ENCODE peak calls at places on chromosomes 7 and 10, in five cellular contexts. G, H, X, F and W are unnamed samples.

GRCh38 chr7:153190452-153190851 is 430.9 kb downstream of the ACTR3B start:
- DNase-seq in F (no peak), G (no peak), X (no peak), H (no peak), W (no peak)

GRCh38 chr10:49652416-49653385 is 26.8 kb upstream of the C10orf53 start:
- DNase-seq in X (no peak), G (no peak), H (no peak), F (peak; percentile 81), W (no peak)

GRCh38 chr7:148437043-148437442 is 153.5 kb upstream of the C7orf33 start:
- DNase-seq in X (no peak), G (no peak), H (no peak), F (no peak), W (no peak)

GRCh38 chr10:49629286-49629915 is 15.6 kb downstream of the CHAT start:
- DNase-seq in F (peak; percentile 50), H (no peak), G (no peak), X (no peak), W (no peak)

GRCh38 chr10:97336942-97337719 is 2.6 kb upstream of the FRAT2 start:
- DNase-seq in F (peak; percentile 87), X (no peak), G (no peak), H (no peak), W (no peak)

GRCh38 chr7:139542308-139543151 is 19.0 kb downstream of the CLEC2L start:
- DNase-seq in H (no peak), G (no peak), F (no peak), X (no peak), W (no peak)

GRCh38 chr7:26279405-26279804 is 12.3 kb upstream of the SNX10 start:
- DNase-seq in F (peak; percentile 3), H (no peak), X (no peak), G (no peak), W (no peak)

GRCh38 chr10:87545783-87546182 is 41.1 kb downstream of the MINPP1 start:
- DNase-seq in H (no peak), X (no peak), F (no peak), G (no peak), W (no peak)

GRCh38 chr10:99534939-99535763 is 2.4 kb downstream of the NKX2-3 start:
- DNase-seq in X (no peak), F (no peak), H (no peak), G (peak; percentile 20), W (no peak)

GRCh38 chr7:37833107-37833817 is 15.1 kb upstream of the NME8 start:
- DNase-seq in X (no peak), F (no peak), G (peak; percentile 67), H (no peak), W (peak; percentile 7)

GRCh38 chr7:98223898-98224700 is 12.9 kb downstream of the BHLHA15 start:
- DNase-seq in F (no peak), H (no peak), G (no peak), X (no peak), W (no peak)

GRCh38 chr7:93461350-93461749 is 113.2 kb downstream of the CALCR start:
- DNase-seq in G (no peak), X (no peak), F (no peak), H (no peak), W (no peak)

GRCh38 chr10:23694446-23694920 is 255.6 kb downstream of the OTUD1 start:
- DNase-seq in F (no peak), G (no peak), H (no peak), X (no peak), W (no peak)

GRCh38 chr7:109696723-109697122 is 1127.0 kb downstream of the DNAJB9 start:
- DNase-seq in H (no peak), G (no peak), F (no peak), X (no peak), W (no peak)

GRCh38 chr7:157138424-157139141 is at the start of gene UBE3C:
- DNase-seq in F (peak; percentile 97), H (peak; percentile 96), X (peak; percentile 75), G (peak; percentile 93), W (peak; percentile 76)
- H3K4me3 ChIP-seq in F (peak within 1 kb of the TSS; percentile 83), H (peak within 1 kb of the TSS; percentile 82), X (peak within 1 kb of the TSS; percentile 85), G (peak within 1 kb of the TSS; percentile 71), W (peak within 1 kb of the TSS; percentile 91)

DNA sequence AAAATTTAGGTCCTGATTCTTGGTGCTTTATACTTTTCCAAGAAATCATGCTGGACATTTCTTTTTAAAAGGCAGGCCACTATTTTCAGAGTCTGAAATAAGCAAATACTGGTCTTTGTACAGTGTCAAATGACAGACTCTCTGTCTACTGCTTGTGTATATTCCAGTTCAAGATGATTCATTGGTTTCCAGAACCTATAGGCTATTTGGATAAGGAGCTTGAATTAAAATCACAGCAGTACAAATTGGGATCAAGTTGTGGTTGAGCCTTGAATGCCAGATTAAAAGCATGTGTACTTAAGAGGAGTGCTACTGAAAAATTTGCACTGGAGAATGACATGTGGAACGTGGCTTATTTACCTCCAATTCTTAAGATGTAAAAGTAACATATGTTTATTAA is 10.7 kb downstream of the KMT2E start:
- DNase-seq in X (peak; percentile 61), F (no peak), G (peak; percentile 40), H (no peak), W (peak; percentile 29)
- H3K4me3 ChIP-seq in X (no peak overlapping the region), F (no peak overlapping the region), G (no peak overlapping the region), H (no peak overlapping the region), W (no peak overlapping the region)

DNA sequence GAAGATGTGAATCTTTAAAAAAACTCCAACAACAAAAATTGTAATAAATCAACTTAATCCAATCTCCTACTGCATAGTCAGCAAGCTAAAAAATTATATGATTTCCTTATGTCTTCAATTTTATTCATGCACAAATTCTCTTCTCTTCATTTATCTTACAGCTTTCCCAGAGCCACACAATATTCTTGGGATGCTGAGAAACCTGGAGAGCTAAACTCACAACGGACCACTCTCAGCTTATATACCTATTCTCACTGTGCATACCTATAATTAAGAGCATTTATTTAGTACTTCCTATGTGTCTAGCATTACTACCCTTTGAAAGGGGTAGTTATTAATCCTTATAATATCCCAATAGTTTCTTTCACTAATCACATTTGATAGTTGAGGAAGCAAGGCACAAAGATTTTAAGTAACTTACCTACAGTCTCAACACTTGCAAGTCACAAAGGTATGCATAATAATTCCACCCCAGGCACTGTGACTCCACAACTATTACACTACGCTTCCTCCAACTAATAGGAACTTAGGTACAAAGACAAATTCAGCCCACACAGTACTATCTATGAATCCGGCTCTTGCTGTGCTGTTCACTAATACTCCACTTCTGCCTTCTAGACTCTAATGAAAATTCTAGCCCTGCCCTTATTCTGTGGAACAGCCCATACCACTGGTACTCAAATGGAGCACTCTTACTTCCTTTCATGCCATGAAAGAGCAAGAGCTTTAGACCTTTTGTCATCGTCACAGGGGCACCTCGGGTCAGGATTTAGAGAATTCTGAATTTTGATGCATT is 5.1 kb downstream of the CCDC71L start:
- DNase-seq in G (no peak), H (no peak), F (no peak), X (no peak), W (no peak)
- H3K4me3 ChIP-seq in G (no peak overlapping the region), H (no peak overlapping the region), F (no peak overlapping the region), X (no peak overlapping the region), W (no peak overlapping the region)

DNA sequence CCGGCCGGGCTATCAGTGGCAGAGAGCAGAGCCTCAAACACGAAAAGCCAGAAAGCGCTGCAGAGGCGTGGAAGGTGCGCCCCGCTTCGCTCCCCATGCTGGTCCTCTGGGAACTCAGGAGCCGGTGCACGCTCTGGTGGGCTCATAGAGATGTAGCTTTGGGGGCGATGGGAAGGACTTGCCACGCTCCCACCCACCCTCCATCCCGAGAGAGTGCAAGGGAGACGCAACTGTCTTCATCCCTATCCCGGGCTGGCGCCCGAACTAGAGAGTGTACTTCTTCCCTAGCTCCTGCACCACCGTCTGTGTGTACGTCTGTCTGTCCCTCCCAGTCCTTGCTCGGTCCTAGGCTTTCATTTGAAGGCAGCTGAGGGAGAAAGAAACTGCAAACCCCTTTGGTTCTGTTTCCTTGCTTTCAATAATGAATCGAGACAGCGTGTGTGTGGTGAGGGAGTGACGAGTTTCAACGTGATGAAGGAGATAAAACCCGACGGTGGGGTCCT is 6.1 kb upstream of the EMX2 start:
- DNase-seq in F (peak; percentile 81), X (no peak), H (no peak), G (no peak), W (no peak)
- H3K4me3 ChIP-seq in F (no peak overlapping the region), X (no peak overlapping the region), H (no peak overlapping the region), G (no peak overlapping the region), W (no peak overlapping the region)

DNA sequence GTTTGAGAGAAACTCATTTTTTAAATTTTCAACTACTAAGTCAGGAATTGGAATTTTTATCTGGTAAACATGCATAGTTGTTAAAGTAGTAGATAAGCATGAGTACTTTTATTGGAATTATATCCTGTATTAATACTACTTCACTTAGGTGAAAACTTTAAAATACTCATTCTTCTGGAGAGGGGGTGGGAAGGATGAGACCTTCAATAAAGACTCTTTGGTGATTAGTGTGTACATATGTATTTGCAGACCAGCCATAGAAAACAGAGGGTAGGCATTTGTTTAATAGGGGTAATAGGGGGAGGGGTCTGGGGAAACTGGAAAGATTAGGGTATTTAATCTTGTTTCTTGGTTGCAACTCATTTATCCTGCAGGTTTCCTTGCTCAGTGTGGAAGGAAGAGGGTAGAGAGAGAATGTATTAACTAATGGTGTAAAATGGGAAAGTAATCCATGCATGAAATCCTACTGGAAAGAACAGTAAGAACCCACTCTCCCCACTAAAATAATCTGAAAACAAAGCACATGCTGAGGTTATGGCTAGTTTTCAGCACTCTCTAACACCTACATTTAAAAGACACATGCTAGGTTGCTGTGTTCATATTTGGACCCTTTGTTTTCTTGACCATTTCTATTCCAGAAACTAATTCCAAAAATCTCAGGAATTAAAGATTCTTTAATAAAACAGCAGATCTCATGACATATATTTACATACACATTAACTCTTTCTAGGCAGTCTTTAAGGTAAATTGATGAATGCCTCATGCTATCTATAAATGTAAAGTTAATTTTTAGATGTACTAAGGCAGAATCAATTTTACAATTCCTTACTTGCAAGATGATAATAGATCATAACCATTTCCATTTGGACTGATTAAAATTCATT is 6.2 kb upstream of the IGF2BP3 start:
- DNase-seq in F (no peak), G (no peak), H (no peak), X (no peak), W (no peak)
- H3K4me3 ChIP-seq in F (no peak overlapping the region), G (no peak overlapping the region), H (no peak overlapping the region), X (no peak overlapping the region), W (no peak overlapping the region)

DNA sequence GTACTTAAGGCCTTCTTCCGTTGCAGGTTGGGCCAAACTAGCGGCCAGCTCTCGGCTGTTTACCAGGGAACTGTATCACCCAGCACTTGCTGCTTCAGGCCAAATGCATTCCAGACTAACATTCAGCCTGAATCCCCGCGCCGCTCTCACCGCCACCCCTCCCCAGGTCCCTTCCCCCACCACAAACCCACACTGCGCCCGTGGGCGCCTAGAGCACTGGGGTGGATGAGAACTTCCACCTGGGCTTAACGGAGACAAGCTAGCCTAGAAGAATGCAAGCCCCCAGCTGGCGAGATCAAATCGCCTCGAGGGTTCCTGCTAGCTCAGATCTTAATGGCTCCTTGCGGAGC is 641 bp downstream of the TCAF1 start:
- DNase-seq in H (peak; percentile 33), F (peak; percentile 87), X (no peak), G (peak; percentile 61), W (no peak)
- H3K4me3 ChIP-seq in H (peak overlapping the region; percentile 92), F (peak overlapping the region; percentile 71), X (peak overlapping the region; percentile 85), G (peak overlapping the region; percentile 81), W (peak overlapping the region; percentile 70)

DNA sequence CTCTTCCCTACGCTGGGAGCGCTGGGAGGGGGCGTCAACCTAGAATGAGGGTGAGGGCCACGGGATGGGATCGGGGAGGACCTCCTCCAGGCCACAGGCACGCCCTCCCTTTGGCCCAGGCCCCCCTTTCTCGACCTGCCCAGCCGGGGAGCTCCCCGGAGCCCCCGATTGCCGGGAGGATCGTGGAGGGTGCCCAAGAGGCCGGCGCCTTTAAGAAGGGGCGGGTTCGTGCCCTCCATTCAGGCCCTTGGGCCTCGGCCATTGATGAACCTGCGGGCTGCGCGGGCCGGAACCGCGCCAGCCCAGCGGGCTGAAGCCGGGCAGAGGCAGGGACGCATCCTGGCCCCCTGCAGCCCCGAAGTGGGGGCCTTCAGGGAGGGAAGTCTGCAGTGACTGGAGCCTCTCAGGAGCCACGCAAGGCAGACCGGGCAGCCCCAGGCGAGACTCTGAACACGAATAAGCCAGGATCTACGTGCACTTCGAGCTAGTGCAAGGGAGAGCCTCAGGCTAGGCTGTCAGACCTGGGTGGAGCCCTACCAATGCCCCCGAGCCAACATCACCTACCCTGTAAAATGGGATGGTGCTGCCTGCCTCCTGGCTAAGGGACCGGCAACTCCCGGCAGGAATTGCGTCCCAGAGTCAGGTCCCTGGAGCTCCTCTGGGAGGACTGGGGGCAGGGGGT is 938 bp downstream of the SH2B2 start:
- DNase-seq in H (peak; percentile 35), F (no peak), G (no peak), X (no peak), W (no peak)
- H3K4me3 ChIP-seq in H (peak overlapping the region; percentile 67), F (peak overlapping the region; percentile 70), G (peak overlapping the region; percentile 58), X (peak overlapping the region; percentile 71), W (peak overlapping the region; percentile 82)